ENCODE peak calls at places on chromosome 15, in four cellular contexts. One of them, this sample, is unnamed.

GRCh38 chr15:75203908-75204263 is 2.2 kb downstream of the C15orf39 start:
- DNase-seq in NCI-H226: no peak
- DNase-seq in M059J: no peak
- DNase-seq in astrocyte of the spinal cord: no peak
- DNase-seq in this sample: no peak

GRCh38 chr15:26806574-26806973 is 33.7 kb upstream of the GABRB3 start:
- DNase-seq in NCI-H226: no peak
- DNase-seq in astrocyte of the spinal cord: no peak
- DNase-seq in M059J: no peak
- DNase-seq in this sample: no peak

GRCh38 chr15:67253517-67254237 is 784 bp downstream of the AAGAB start:
- DNase-seq in M059J: no peak
- DNase-seq in astrocyte of the spinal cord: peak
- DNase-seq in NCI-H226: no peak
- DNase-seq in this sample: peak

GRCh38 chr15:89121414-89121813 is 33.2 kb downstream of the ABHD2 start:
- DNase-seq in M059J: no peak
- DNase-seq in NCI-H226: no peak
- DNase-seq in astrocyte of the spinal cord: no peak
- DNase-seq in this sample: no peak

GRCh38 chr15:89662893-89663673 is 7.8 kb upstream of the KIF7 start:
- DNase-seq in M059J: peak
- DNase-seq in astrocyte of the spinal cord: peak
- DNase-seq in NCI-H226: peak
- DNase-seq in this sample: peak

GRCh38 chr15:48811325-48811938 is 563 bp upstream of the CEP152 start:
- DNase-seq in NCI-H226: no peak
- DNase-seq in astrocyte of the spinal cord: no peak
- DNase-seq in M059J: peak
- DNase-seq in this sample: no peak

GRCh38 chr15:74245342-74245931 is 9.3 kb downstream of the CCDC33 start:
- DNase-seq in M059J: no peak
- DNase-seq in astrocyte of the spinal cord: no peak
- DNase-seq in NCI-H226: no peak
- DNase-seq in this sample: no peak

GRCh38 chr15:74529911-74530310 is 11.1 kb upstream of the ARID3B start:
- DNase-seq in astrocyte of the spinal cord: peak
- DNase-seq in M059J: peak
- DNase-seq in NCI-H226: peak
- DNase-seq in this sample: peak

GRCh38 chr15:78808550-78808949 is 2.7 kb downstream of the ADAMTS7 start:
- DNase-seq in NCI-H226: peak
- DNase-seq in M059J: no peak
- DNase-seq in astrocyte of the spinal cord: peak
- DNase-seq in this sample: no peak

GRCh38 chr15:27989838-27990237 is 109.3 kb downstream of the OCA2 start:
- DNase-seq in NCI-H226: no peak
- DNase-seq in astrocyte of the spinal cord: no peak
- DNase-seq in M059J: no peak
- DNase-seq in this sample: no peak

GRCh38 chr15:87489902-87490301 is 766.6 kb downstream of the NTRK3 start:
- DNase-seq in NCI-H226: no peak
- DNase-seq in M059J: no peak
- DNase-seq in astrocyte of the spinal cord: no peak
- DNase-seq in this sample: no peak

GRCh38 chr15:90115783-90116182 is 13.5 kb upstream of the IDH2 start:
- DNase-seq in astrocyte of the spinal cord: no peak
- DNase-seq in NCI-H226: no peak
- DNase-seq in M059J: no peak
- DNase-seq in this sample: no peak

GRCh38 chr15:63048986-63049665 is 6.6 kb downstream of the TPM1 start:
- DNase-seq in M059J: peak
- DNase-seq in NCI-H226: peak
- DNase-seq in astrocyte of the spinal cord: peak
- DNase-seq in this sample: peak

GRCh38 chr15:68794869-68795268 is 25.8 kb downstream of the ANP32A start:
- DNase-seq in astrocyte of the spinal cord: no peak
- DNase-seq in NCI-H226: no peak
- DNase-seq in M059J: no peak
- DNase-seq in this sample: no peak

This sample was measured in Daoy.